ENCODE peak calls at places on chromosome 12, in six cellular contexts. S is DND-41, X is AG04450, O is tibial artery, B is ovary, Y is K562. L is an unnamed sample.

GRCh38 chr12:47164730-47165439 is 85.1 kb upstream of the AMIGO2 start:
- DNase-seq in X (no peak), O (no peak), S (no peak), Y (no peak), B (no peak), L (no peak)

GRCh38 chr12:106062693-106063092 is 76.1 kb downstream of the NUAK1 start:
- DNase-seq in Y (no peak), B (no peak), X (no peak), S (no peak), O (no peak), L (no peak)

GRCh38 chr12:20004951-20005350 is 363.4 kb upstream of the PDE3A start:
- DNase-seq in B (no peak), O (no peak), Y (no peak), S (no peak), X (no peak), L (no peak)

GRCh38 chr12:106721931-106722330 is 52.6 kb upstream of the RIC8B start:
- DNase-seq in O (no peak), S (no peak), X (no peak), B (no peak), Y (no peak), L (no peak)

GRCh38 chr12:47556219-47556618 is 149.6 kb downstream of the RPAP3 start:
- DNase-seq in B (no peak), S (no peak), Y (no peak), O (no peak), X (no peak), L (no peak)

GRCh38 chr12:89932950-89933349 is 224.3 kb upstream of the ATP2B1 start:
- DNase-seq in X (no peak), O (no peak), Y (no peak), S (no peak), B (no peak), L (no peak)

GRCh38 chr12:102326987-102327386 is 129.4 kb upstream of the PMCH start:
- DNase-seq in Y (no peak), O (no peak), B (no peak), X (no peak), S (no peak), L (no peak)

GRCh38 chr12:27733052-27733656 is 22.5 kb downstream of the MRPS35 start:
- DNase-seq in O (no peak), Y (peak), B (no peak), X (peak), S (peak), L (peak)

GRCh38 chr12:75921687-75922289 is 109.8 kb downstream of the PHLDA1 start:
- DNase-seq in Y (no peak), O (no peak), S (no peak), B (no peak), X (no peak), L (no peak)

GRCh38 chr12:131113562-131113961 is 159.9 kb downstream of the ADGRD1 start:
- DNase-seq in O (no peak), Y (no peak), B (no peak), S (no peak), X (no peak), L (no peak)

GRCh38 chr12:86727151-86727550 is 471.0 kb upstream of the MGAT4C start:
- DNase-seq in Y (no peak), O (no peak), X (peak), S (no peak), B (no peak), L (peak)

GRCh38 chr12:1573960-1574862 is 20.2 kb downstream of the FBXL14 start:
- DNase-seq in B (no peak), O (no peak), S (no peak), X (no peak), Y (no peak), L (no peak)

GRCh38 chr12:132419612-132420237 is 70.2 kb upstream of the FBRSL1 start:
- DNase-seq in B (no peak), O (no peak), S (no peak), X (no peak), Y (no peak), L (no peak)

GRCh38 chr12:1457901-1458300 is 136.5 kb downstream of the FBXL14 start:
- DNase-seq in O (peak), B (no peak), Y (no peak), X (peak), S (no peak), L (no peak)

GRCh38 chr12:89384750-89385273 is 32.5 kb upstream of the DUSP6 start:
- DNase-seq in O (no peak), S (no peak), B (no peak), X (no peak), Y (no peak), L (no peak)

GRCh38 chr12:46386360-46386867 is 13.8 kb upstream of the SLC38A2 start:
- DNase-seq in Y (no peak), X (peak), O (no peak), S (no peak), B (no peak), L (peak)

GRCh38 chr12:16307843-16308475 is 30.5 kb upstream of the SLC15A5 start:
- DNase-seq in X (no peak), B (no peak), O (no peak), S (no peak), Y (no peak), L (no peak)

GRCh38 chr12:114982760-114983159 is 298.8 kb upstream of the TBX3 start:
- DNase-seq in S (no peak), Y (peak), O (no peak), X (no peak), B (no peak), L (peak)

GRCh38 chr12:47193066-47193465 is 113.3 kb upstream of the AMIGO2 start:
- DNase-seq in O (no peak), S (no peak), B (no peak), X (no peak), Y (no peak), L (no peak)

GRCh38 chr12:30450872-30451271 is 244.8 kb downstream of the IPO8 start:
- DNase-seq in X (no peak), O (no peak), Y (peak), B (no peak), S (no peak), L (peak)

GRCh38 chr12:30447061-30447750 is 248.5 kb downstream of the IPO8 start:
- DNase-seq in B (no peak), O (no peak), Y (no peak), X (no peak), S (no peak), L (no peak)

GRCh38 chr12:30448038-30448437 is 247.6 kb downstream of the IPO8 start:
- DNase-seq in B (no peak), Y (no peak), S (no peak), X (no peak), O (no peak), L (no peak)

GRCh38 chr12:30450226-30450625 is 245.4 kb downstream of the IPO8 start:
- DNase-seq in Y (no peak), X (no peak), B (no peak), O (no peak), S (no peak), L (no peak)
- H3K27ac ChIP-seq in Y (no peak), X (no peak), B (no peak), O (no peak), S (no peak), L (no peak)

GRCh38 chr12:62371661-62372060 is 95.0 kb upstream of the MON2 start:
- DNase-seq in S (no peak), B (no peak), X (no peak), O (no peak), Y (no peak), L (no peak)
- TF ChIP-seq CTCF in S (no peak), B (no peak), X (no peak), O (no peak), Y (no peak), L (no peak)

DNA sequence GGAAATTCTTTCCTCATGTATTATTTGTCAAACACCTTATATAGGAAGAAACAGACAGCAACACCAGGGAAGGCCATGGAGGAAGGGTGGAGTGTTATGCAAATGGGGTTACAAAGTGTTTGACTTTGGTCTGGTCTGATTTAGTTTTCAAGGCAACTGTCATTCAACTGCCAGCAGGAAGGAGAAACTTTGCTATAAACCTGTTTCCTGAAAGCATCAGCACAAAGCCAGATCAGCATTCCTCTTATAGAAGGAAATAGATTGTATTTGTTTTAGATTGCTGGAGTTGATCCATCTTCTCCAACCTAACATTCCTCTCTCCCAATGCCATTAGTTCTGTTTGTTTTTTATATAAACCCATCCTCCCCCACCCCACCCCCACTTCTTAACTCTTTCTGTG is 65.7 kb downstream of the STAB2 start:
- DNase-seq in Y (no peak), B (no peak), X (no peak), O (no peak), S (no peak), L (no peak)
- H3K27ac ChIP-seq in Y (no peak), B (no peak), X (no peak), O (no peak), S (no peak), L (no peak)

GRCh38 chr12:94195483-94195882 is 47.1 kb downstream of the PLXNC1 start:
- DNase-seq in B (no peak), O (no peak), Y (no peak), S (no peak), X (no peak), L (no peak)
- TF ChIP-seq CTCF in B (no peak), O (no peak), Y (peak), S (no peak), X (peak), L (no peak)

GRCh38 chr12:116528067-116528466 is 31.1 kb upstream of the MAP1LC3B2 start:
- DNase-seq in O (no peak), S (no peak), B (no peak), Y (no peak), X (no peak), L (peak)
- H3K27ac ChIP-seq in O (peak), S (no peak), B (no peak), Y (no peak), X (peak), L (peak)

DNA sequence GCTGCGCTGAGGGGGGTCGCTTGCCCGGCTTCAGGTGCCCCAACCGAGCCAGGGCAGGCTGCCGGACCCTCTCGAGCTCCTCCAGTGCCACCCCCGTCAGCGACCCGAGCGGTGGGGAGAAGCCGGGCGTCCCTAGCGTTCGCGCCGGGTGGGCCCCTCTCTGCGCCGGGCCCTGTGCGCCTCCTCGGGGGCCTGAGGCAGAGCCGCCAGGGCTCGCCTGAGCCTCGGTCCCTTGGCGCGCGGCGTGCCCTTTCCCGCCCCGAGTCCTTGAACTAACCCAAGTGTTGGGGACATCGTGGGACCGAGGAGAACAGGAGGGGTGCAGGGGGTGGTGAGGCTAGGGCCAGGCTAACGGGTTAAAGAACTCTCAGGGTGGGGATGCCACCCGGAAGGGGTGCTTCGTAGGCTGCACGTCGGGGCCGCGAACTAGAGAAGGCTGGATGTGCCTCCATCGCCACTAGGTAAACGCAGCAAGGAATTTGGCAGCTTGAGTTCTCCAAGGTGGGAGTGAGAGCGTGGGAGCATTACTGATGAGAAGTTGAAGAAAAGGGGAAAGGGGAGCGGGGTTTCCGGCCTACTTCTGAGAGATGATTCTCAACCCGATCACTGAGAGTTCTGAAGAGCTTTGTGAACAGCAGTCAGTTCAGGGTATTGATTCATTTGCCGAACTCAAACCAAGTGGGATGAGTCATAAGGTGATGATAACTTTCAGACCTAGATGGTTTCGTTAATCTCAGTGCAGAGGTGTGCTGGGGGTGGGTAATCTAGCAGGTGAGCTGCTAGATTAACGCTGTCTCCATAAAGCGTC is 618 bp downstream of the RNF34 start:
- DNase-seq in S (peak), X (no peak), O (peak), B (no peak), Y (no peak), L (peak)
- TF ChIP-seq CTCF in S (no peak), X (no peak), O (no peak), B (no peak), Y (no peak), L (no peak)